ENCODE peak calls at places on chromosomes 5 and 9, in four cellular contexts. H is fibroblast of villous mesenchyme, B is tibial nerve, U is hepatocyte. K is an unnamed sample.

GRCh38 chr9:134689320-134690181 is 47.9 kb downstream of the COL5A1 start:
- DNase-seq in H (peak; percentile 74), B (peak; percentile 79), U (peak; percentile 69), K (peak; percentile 69)

GRCh38 chr5:62268239-62268638 is 37.8 kb upstream of the KIF2A start:
- DNase-seq in H (no peak), B (no peak), U (peak; percentile 76), K (no peak)

GRCh38 chr5:109485030-109485429 is 75.3 kb upstream of the PJA2 start:
- DNase-seq in H (peak; percentile 8), B (peak; percentile 61), U (peak; percentile 75), K (peak; percentile 35)

GRCh38 chr9:98132806-98133631 is 14.0 kb upstream of the TRIM14 start:
- DNase-seq in H (no peak), B (no peak), U (no peak), K (no peak)

GRCh38 chr5:2759696-2760461 is 8.4 kb upstream of the IRX2 start:
- DNase-seq in H (no peak), B (no peak), U (no peak), K (no peak)

GRCh38 chr5:54628049-54628448 is 110.5 kb downstream of the SNX18 start:
- DNase-seq in H (no peak), B (no peak), U (peak; percentile 41), K (no peak)

GRCh38 chr9:93680445-93681315 is 104.3 kb downstream of the PHF2 start:
- DNase-seq in H (no peak), B (peak; percentile 3), U (no peak), K (no peak)

GRCh38 chr9:116928884-116929283 is 241.8 kb downstream of the TRIM32 start:
- DNase-seq in H (no peak), B (no peak), U (no peak), K (no peak)

GRCh38 chr5:171495122-171495700 is 75.8 kb downstream of the FGF18 start:
- DNase-seq in H (no peak), B (no peak), U (no peak), K (peak; percentile 38)

GRCh38 chr5:8396756-8397155 is 527.8 kb downstream of the MTRR start:
- DNase-seq in H (no peak), B (no peak), U (no peak), K (no peak)

GRCh38 chr5:51039915-51040314 is 343.3 kb upstream of the ISL1 start:
- DNase-seq in H (no peak), B (no peak), U (no peak), K (no peak)

GRCh38 chr5:61416010-61416409 is 84.0 kb downstream of the ZSWIM6 start:
- DNase-seq in H (no peak), B (no peak), U (peak; percentile 17), K (no peak)

GRCh38 chr5:170471551-170472212 is 32.1 kb upstream of the KCNIP1 start:
- DNase-seq in H (no peak), B (no peak), U (no peak), K (no peak)

GRCh38 chr9:107847977-107848376 is 358.4 kb upstream of the KLF4 start:
- DNase-seq in H (peak; percentile 29), B (peak; percentile 3), U (no peak), K (peak; percentile 44)

GRCh38 chr5:134142088-134142487 is 27.6 kb downstream of the TCF7 start:
- DNase-seq in H (no peak), B (no peak), U (peak; percentile 26), K (no peak)

GRCh38 chr5:73382412-73382795 is 66.2 kb downstream of the FOXD1 start:
- DNase-seq in H (no peak), B (no peak), U (no peak), K (no peak)

GRCh38 chr5:149224282-149224681 is 47.4 kb upstream of the AFAP1L1 start:
- DNase-seq in H (no peak), B (no peak), U (no peak), K (no peak)

GRCh38 chr5:173643964-173644363 is 27.5 kb upstream of the BOD1 start:
- DNase-seq in H (no peak), B (no peak), U (no peak), K (no peak)

GRCh38 chr9:134887686-134888602 is 7.3 kb downstream of the FCN2 start:
- DNase-seq in H (no peak), B (no peak), U (no peak), K (no peak)

GRCh38 chr9:69397384-69398214 is 72.6 kb downstream of the ENTREP1 start:
- DNase-seq in H (no peak), B (no peak), U (no peak), K (peak; percentile 58)
- H3K4me3 ChIP-seq in H (no peak overlapping the region), B (no peak overlapping the region), U (no peak overlapping the region), K (no peak overlapping the region)

DNA sequence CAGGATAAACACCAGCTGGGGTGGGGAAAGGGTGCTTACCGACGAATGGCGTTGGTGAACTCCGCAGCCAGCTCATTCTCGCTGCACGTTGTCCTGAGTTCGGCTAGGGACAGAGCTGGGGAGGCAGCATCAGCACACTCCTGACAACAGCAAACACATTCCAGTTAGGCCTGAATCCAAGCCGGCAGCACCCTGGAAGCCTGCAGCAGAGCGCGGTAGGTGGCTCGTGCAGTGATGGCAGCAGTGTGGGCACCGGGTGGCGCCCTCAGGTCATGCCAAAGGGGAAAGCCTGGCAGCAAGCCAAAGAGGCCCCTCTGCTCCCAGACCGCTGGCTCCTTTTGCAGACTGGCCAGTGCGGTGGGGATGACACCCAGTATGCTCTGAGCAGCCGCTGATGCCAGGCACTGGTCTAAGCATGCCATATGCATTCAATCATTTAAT is 66.9 kb downstream of the DCP2 start:
- DNase-seq in H (no peak), B (no peak), U (peak; percentile 61), K (peak; percentile 65)
- TF ChIP-seq CTCF in H (no peak), B (no peak), U (peak; percentile 33), K (no peak)

GRCh38 chr5:151251001-151251551 is 1.9 kb upstream of the GM2A start:
- DNase-seq in H (no peak), B (no peak), U (no peak), K (no peak)
- H3K4me3 ChIP-seq in H (no peak overlapping the region), B (no peak overlapping the region), U (no peak overlapping the region), K (no peak overlapping the region)

GRCh38 chr5:320524-321232 is 836 bp upstream of the AHRR start:
- DNase-seq in H (no peak), B (no peak), U (no peak), K (no peak)
- TF ChIP-seq CTCF in H (no peak), B (no peak), U (no peak), K (no peak)

DNA sequence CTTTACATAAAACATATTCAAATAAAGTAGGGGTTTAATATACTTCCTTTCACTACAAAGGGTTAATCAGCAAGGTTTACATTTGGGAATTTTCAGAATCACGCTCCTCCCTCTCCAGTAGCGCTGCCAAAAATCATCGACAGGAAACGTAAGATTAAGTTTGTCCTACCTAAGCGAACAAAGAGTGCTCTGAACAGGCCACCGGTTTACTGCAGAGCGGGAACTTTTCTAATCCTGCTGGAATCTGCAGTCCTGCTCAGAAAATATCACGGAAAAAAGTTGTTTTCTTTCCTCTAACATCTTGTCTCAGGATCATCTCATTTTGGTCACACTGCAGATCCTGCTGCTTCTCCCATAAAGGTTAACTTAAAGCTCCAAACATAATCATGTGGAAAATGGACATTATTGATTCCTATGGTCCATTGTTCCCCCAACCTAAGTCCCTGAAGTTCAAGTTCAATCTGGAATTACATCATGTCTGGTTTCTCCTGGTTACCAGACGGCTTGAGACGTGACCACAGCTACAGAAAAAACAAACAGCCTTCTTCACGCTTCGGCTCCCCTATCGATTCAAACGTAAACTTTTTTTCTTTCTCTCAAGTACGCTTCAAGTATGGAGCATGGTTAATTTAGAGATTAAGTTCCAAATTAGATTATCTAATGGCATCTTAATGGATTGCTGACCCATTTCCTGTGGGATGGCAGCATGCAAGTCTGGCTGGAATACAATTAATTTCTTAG is 217.6 kb downstream of the NFIB start:
- DNase-seq in H (peak; percentile 88), B (no peak), U (peak; percentile 30), K (peak; percentile 80)
- H3K4me3 ChIP-seq in H (peak overlapping the region; percentile 36), B (peak overlapping the region; percentile 4), U (no peak overlapping the region), K (no peak overlapping the region)

DNA sequence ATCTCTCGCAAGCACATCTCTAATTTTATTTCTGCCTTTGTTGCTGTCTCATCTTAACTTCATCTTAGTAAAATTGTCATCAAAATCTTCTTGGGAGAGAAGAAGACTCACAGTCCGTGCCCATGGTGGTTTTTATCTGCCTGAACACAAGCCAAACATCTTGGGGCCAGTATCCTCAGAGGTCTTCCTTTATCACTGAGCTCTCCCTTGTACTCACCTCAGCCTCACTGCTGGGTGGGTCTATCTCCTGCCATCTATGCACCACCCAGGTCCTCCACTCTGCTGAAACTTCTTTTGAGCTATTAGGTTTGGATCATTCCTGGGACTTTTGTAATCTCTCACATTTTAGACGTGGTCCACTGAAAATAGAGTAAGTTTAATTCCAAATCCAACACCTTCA is 116.3 kb upstream of the EPB41L4A start:
- DNase-seq in H (no peak), B (no peak), U (no peak), K (no peak)
- TF ChIP-seq CTCF in H (no peak), B (no peak), U (no peak), K (no peak)

GRCh38 chr5:86463339-86463738 is 154.4 kb upstream of the COX7C start:
- DNase-seq in H (no peak), B (no peak), U (peak; percentile 20), K (no peak)

GRCh38 chr5:86465052-86465838 is 152.5 kb upstream of the COX7C start:
- DNase-seq in H (no peak), B (no peak), U (no peak), K (no peak)

GRCh38 chr5:86461169-86461956 is 156.4 kb upstream of the COX7C start:
- DNase-seq in H (no peak), B (no peak), U (peak; percentile 55), K (peak; percentile 26)

DNA sequence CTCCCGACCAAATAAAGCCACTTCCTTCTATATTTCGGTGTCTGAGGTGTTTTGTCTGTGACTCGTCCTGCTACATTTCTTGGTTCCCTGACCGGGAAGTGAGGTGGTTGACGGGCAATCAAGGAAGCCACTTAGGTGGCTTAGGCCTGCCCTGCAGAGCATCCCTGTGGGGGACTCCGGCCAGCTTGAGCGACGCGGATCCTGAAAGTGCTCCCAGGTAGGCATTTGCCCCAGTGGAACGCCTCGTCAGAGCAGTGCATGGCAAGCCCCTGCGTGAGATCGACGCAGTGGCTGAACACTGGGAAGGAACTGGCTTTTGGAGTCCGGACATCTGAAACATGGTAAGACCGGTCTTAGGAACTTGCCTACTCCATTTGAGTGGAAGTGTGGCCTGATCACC is 157.2 kb upstream of the COX7C start:
- DNase-seq in H (no peak), B (no peak), U (no peak), K (no peak)
- H3K4me3 ChIP-seq in H (no peak overlapping the region), B (no peak overlapping the region), U (no peak overlapping the region), K (no peak overlapping the region)

DNA sequence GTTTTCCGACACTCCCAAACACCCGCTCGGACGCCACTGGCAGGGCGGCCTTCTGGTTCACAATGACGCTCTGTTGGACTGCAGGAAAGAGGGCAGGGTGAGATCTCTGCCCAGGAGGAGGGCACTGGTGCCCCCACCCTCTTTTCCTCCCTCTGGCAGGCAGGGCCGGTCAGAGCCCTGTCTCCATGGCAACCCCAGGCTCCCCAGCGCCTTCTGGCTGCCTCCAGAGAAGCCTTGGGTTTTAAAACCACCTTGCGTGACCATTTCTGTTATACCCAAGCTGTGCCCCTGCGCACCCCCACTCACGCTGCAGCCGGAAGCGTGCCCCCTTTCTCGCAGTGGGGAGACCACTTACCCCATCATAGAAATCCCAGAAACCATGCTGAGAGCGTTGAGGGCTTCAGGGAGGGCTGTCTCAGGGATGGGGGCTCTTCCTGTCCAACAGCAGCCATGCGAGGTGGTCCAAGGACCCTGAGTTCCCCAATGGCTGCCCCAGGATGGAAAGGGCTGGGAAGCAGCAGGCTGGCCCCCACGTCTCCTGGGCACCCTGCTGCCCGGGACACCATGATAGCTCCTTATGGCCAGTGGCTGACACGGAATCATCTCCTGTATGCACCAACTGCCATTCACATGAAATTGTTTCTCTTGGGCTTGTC is 7.3 kb downstream of the C9orf50 start:
- DNase-seq in H (no peak), B (no peak), U (peak; percentile 16), K (no peak)
- TF ChIP-seq CTCF in H (no peak), B (peak; percentile 24), U (no peak), K (no peak)